ENCODE peak calls at places on chromosome 4, in four cellular contexts. J is naive thymus-derived CD4-positive, alpha-beta T cell; P is esophagus squamous epithelium; X is GM23248. H is an unnamed sample. For H3K4me1, the result is how much of the 10 kb centered on the place peaks cover.

GRCh38 chr4:5050520-5050955 is 742 bp upstream of the STK32B start:
- DNase-seq in P (no peak), J (no peak), X (peak), H (no peak)

GRCh38 chr4:117481742-117482141 is 396.4 kb upstream of the TRAM1L1 start:
- DNase-seq in J (no peak), X (no peak), P (no peak), H (no peak)

GRCh38 chr4:93771640-93772411 is 56.7 kb upstream of the ATOH1 start:
- DNase-seq in J (no peak), P (no peak), X (no peak), H (no peak)

GRCh38 chr4:188971125-188971524 is 831.9 kb downstream of the TRIML1 start:
- DNase-seq in X (peak), P (no peak), J (no peak), H (no peak)

GRCh38 chr4:93384897-93385296 is 443.7 kb upstream of the ATOH1 start:
- DNase-seq in J (no peak), P (no peak), X (no peak), H (no peak)

GRCh38 chr4:54844911-54845310 is 187.2 kb downstream of the KIT start:
- DNase-seq in P (no peak), X (no peak), J (no peak), H (no peak)

GRCh38 chr4:151418385-151418784 is 9.4 kb downstream of the FHIP1A start:
- DNase-seq in P (no peak), X (peak), J (no peak), H (peak)

GRCh38 chr4:83644677-83645639 is 109.0 kb downstream of the GPAT3 start:
- DNase-seq in X (peak), J (peak), P (no peak), H (peak)

GRCh38 chr4:141849778-141850177 is 213.4 kb downstream of the IL15 start:
- DNase-seq in P (no peak), X (peak), J (no peak), H (no peak)

GRCh38 chr4:38386654-38387188 is 277.3 kb upstream of the KLF3 start:
- DNase-seq in P (no peak), X (no peak), J (no peak), H (no peak)

GRCh38 chr4:150415213-150415612 is 166.7 kb upstream of the MAB21L2 start:
- DNase-seq in P (no peak), J (no peak), X (no peak), H (no peak)

DNA sequence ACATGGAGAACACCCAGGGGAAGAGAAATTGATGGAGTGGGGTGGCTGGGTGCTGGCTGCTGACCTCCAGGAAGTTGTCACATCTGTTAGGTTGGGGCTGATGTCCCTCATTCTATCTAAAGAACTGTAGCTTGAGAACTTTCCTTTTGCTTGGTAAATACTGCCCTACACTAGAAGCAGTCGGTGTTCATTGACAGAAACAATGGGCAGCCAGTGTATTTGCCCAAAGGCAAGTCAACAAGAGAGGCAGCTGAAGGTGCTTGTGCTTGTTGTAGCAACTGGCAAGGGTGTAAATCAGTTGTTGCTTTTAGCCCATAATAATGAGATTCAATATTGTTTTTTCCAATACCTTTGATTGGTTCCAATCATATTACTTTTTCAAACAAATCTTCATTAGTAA is 956 bp downstream of the TMEM154 start:
- DNase-seq in X (peak), J (no peak), P (no peak), H (no peak)
- H3K4me1 ChIP-seq in X (under half), J (under half), P (half or more), H (under half)

GRCh38 chr4:108118505-108118904 is 50.2 kb downstream of the LEF1 start:
- DNase-seq in P (no peak), J (no peak), X (no peak), H (no peak)
- H3K4me1 ChIP-seq in P (under half), J (half or more), X (under half), H (under half)

GRCh38 chr4:39697740-39698423 is at the start of gene UBE2K:
- DNase-seq in X (peak), P (peak), J (peak), H (no peak)
- H3K4me1 ChIP-seq in X (under half), P (half or more), J (under half), H (under half)

DNA sequence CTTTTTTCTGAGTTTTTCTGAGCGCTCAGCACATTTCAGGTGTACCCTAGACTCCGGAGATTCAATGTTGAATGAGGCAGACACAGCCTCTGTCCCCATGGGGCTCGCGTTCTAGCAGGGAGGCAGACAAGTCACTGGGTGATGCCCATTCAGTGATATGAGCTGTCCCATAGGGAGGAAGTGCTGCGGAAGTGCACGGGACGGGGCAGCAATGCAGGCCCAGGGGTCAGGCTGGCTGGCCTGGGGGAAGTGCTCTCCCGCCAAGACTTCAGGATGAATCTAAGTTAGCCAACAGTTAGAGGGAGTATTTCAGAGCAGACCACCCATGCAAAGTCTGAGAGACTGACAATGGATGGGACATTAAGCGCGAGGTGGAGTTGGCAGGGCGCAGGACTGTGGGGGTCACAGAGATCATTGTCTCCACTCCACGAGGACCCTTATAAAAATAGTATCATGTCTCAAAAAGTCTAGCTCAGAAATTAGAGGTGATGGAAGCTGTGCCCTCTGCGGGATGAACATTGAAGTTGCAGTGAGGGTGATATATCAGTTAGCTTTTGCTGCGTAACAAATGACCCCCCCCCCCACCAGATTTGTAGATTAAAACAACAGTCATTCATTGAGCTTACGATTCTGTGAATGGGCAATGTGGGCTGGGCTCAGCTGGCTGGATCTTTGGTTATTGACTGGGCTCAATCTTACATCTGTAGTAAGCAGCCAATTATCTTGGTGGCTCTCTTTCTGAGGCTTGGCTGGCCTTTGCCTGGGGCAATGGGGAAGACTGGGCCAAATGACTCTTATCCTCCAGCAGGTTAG is 16.4 kb downstream of the PSAPL1 start:
- DNase-seq in J (no peak), P (no peak), X (no peak), H (no peak)
- H3K4me1 ChIP-seq in J (under half), P (under half), X (under half), H (under half)

H was measured in Panc1.